ENCODE peak calls at places on chromosomes 1 and 21, in five cellular contexts. I is HepG2, S is H1, U is K562, Q is GM12878. H is an unnamed sample.

GRCh38 chr1:98321191-98321590 is 340.3 kb upstream of the SNX7 start:
- DNase-seq in U (no peak), S (no peak), I (no peak), Q (no peak), H (no peak)

GRCh38 chr1:89261926-89262540 is 10.6 kb downstream of the GBP5 start:
- DNase-seq in Q (no peak), S (no peak), I (no peak), U (no peak), H (peak; percentile 18)

GRCh38 chr1:3244539-3245315 is 175.7 kb downstream of the PRDM16 start:
- DNase-seq in U (no peak), S (no peak), I (no peak), Q (no peak), H (no peak)

GRCh38 chr1:210571356-210572334 is 242.9 kb downstream of the HHAT start:
- DNase-seq in Q (no peak), I (no peak), U (no peak), S (no peak), H (no peak)

GRCh38 chr21:37062592-37062933 is 10.3 kb downstream of the PIGP start:
- DNase-seq in U (no peak), Q (no peak), S (no peak), I (no peak), H (no peak)

GRCh38 chr21:27572681-27573080 is 605.8 kb upstream of the ADAMTS5 start:
- DNase-seq in U (no peak), S (no peak), I (no peak), Q (no peak), H (no peak)

GRCh38 chr1:117842408-117843170 is 86.8 kb downstream of the GDAP2 start:
- DNase-seq in S (peak; percentile 72), I (peak; percentile 40), Q (no peak), U (peak; percentile 39), H (peak; percentile 12)

GRCh38 chr1:226062558-226063361 is at the start of gene H3-3A:
- DNase-seq in Q (peak; percentile 66), I (peak; percentile 87), U (peak; percentile 99), S (peak; percentile 98), H (peak; percentile 79)

GRCh38 chr1:89557954-89558353 is 33.3 kb downstream of the LRRC8B start:
- DNase-seq in Q (no peak), I (no peak), U (no peak), S (no peak), H (no peak)

GRCh38 chr1:205615789-205616188 is 16.0 kb downstream of the ELK4 start:
- DNase-seq in I (no peak), S (no peak), U (no peak), Q (no peak), H (no peak)

GRCh38 chr21:36504067-36505058 is 24.4 kb upstream of the CLDN14 start:
- DNase-seq in U (peak; percentile 36), I (peak; percentile 27), S (no peak), Q (no peak), H (peak; percentile 34)

GRCh38 chr1:209530990-209531389 is 52.5 kb upstream of the CAMK1G start:
- DNase-seq in U (no peak), S (no peak), I (no peak), Q (no peak), H (no peak)

GRCh38 chr1:221741364-221741970 is 422 bp downstream of the DUSP10 start:
- DNase-seq in U (peak; percentile 41), Q (no peak), S (no peak), I (no peak), H (no peak)

GRCh38 chr1:17056586-17056985 is 2.8 kb upstream of the SDHB start:
- DNase-seq in Q (no peak), I (no peak), U (no peak), S (no peak), H (no peak)

GRCh38 chr21:35252831-35253230 is 203.7 kb upstream of the RUNX1 start:
- DNase-seq in S (no peak), U (no peak), I (no peak), Q (no peak), H (no peak)

GRCh38 chr1:1979482-1980165 is 24.0 kb downstream of the CFAP74 start:
- DNase-seq in U (no peak), I (no peak), S (no peak), Q (no peak), H (no peak)

GRCh38 chr1:176897350-176898236 is 266.9 kb downstream of the ASTN1 start:
- DNase-seq in Q (no peak), U (peak; percentile 79), I (peak; percentile 56), S (peak; percentile 94), H (peak; percentile 39)

GRCh38 chr1:30798389-30798951 is 40.9 kb upstream of the LAPTM5 start:
- DNase-seq in I (no peak), U (no peak), Q (no peak), S (no peak), H (no peak)

GRCh38 chr1:12578860-12579422 is 39.1 kb downstream of the DHRS3 start:
- DNase-seq in I (no peak), U (no peak), S (no peak), Q (no peak), H (no peak)

GRCh38 chr1:247578946-247579460 is 9.2 kb upstream of the OR2G2 start:
- DNase-seq in S (no peak), Q (no peak), I (no peak), U (no peak), H (no peak)

GRCh38 chr1:103129255-103129654 is 20.9 kb upstream of the COL11A1 start:
- DNase-seq in S (no peak), Q (no peak), I (no peak), U (no peak), H (no peak)

GRCh38 chr1:30768830-30769718 is 11.5 kb upstream of the LAPTM5 start:
- DNase-seq in Q (no peak), U (peak; percentile 100), S (no peak), I (no peak), H (no peak)

GRCh38 chr1:230972855-230973271 is 5.8 kb downstream of the TTC13 start:
- DNase-seq in U (no peak), I (peak; percentile 25), Q (peak; percentile 55), S (no peak), H (no peak)

GRCh38 chr1:76278711-76279386 is 204.3 kb downstream of the ST6GALNAC3 start:
- DNase-seq in Q (no peak), S (no peak), I (no peak), U (no peak), H (no peak)

GRCh38 chr1:115330480-115331013 is 7.5 kb downstream of the NGF start:
- DNase-seq in Q (no peak), I (no peak), U (no peak), S (no peak), H (no peak)

GRCh38 chr1:166527752-166528151 is 311.5 kb upstream of the POGK start:
- DNase-seq in Q (no peak), S (no peak), I (no peak), U (no peak), H (no peak)

GRCh38 chr1:59828160-59828559 is 13.4 kb downstream of the HOOK1 start:
- DNase-seq in I (no peak), S (no peak), Q (no peak), U (no peak), H (no peak)

DNA sequence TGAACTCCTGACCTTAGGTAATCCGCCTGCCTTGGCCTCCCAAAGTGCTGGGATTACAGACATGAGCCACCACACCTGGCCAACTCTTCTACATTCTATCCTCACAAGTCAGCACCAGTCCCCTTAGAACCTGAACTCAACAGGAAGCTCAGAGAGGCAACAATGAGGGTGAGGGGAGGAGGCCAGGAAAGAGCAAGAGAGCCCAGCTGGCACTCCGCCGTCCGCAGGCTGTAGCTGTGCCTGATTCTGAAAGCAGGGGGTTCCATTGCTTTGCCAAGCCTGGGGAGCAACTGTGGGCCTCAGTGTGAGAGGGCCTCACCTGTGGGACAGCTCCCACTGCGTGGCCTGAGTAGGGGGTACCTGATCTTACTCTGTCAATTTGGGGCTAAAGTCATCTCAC is 18.7 kb downstream of the STK40 start:
- DNase-seq in S (no peak), I (no peak), U (no peak), Q (no peak), H (no peak)
- H4K20me1 ChIP-seq in S (no peaks in the 10 kb centered on the region), I (no peaks in the 10 kb centered on the region), U (peaks cover 6% of the 10 kb centered on the region), Q (no peaks in the 10 kb centered on the region), H (no peaks in the 10 kb centered on the region)

GRCh38 chr1:50595874-50596273 is 172.6 kb upstream of the DMRTA2 start:
- DNase-seq in U (no peak), Q (no peak), I (no peak), S (no peak), H (no peak)

GRCh38 chr1:50591598-50591997 is 168.4 kb upstream of the DMRTA2 start:
- DNase-seq in S (no peak), U (no peak), I (no peak), Q (no peak), H (no peak)

DNA sequence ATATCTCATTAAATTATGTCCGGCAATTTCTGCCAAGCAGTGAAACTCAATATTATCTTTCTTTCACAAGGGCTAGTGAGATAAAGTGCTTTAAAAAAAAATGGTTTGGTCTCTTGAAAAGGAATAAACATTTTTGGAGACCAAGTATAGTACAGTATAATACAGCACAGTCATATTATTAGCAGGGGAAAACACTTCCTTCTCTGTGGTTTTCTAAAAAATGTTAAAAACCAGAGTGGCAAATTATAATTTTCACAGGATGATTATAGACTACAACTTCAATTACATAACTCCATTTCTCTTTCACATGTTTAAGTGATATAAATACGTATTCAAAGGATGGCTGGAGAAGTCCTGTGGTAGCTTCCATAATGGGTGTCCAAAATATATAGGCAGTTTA is 170.3 kb upstream of the DMRTA2 start:
- DNase-seq in I (no peak), S (no peak), Q (no peak), U (no peak), H (no peak)
- TF ChIP-seq ZNF274 in I (no peak), S (no peak), Q (no peak), U (no peak), H (no peak)

GRCh38 chr1:22100168-22100567 is 42.7 kb downstream of the WNT4 start:
- DNase-seq in U (no peak), I (no peak), Q (no peak), S (no peak), H (no peak)
- H4K20me1 ChIP-seq in U (no peaks in the 10 kb centered on the region), I (peaks cover 4% of the 10 kb centered on the region), Q (peaks cover 7% of the 10 kb centered on the region), S (peaks cover 2% of the 10 kb centered on the region), H (peaks cover 21% of the 10 kb centered on the region)

DNA sequence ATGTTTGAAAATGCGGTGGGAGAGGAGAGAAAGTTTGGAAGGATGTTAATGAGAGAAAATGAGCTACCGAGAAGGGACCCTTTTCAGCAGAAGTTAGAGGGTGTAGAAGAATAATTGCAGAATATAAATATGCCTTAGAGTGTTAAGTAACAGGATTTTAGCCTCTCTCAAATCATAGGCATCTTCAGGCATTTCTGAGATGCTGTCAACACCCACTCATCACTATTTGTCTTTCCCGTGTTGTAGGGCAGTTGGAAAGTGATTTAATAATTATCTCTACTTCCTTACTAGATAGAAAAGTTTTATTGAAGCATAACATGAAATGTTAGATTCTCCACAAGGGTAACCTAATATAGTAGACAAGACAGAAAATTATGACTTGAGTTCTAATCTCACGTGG is 96.4 kb upstream of the RGS4 start:
- DNase-seq in U (no peak), Q (no peak), S (no peak), I (no peak), H (no peak)
- TF ChIP-seq ZNF274 in U (no peak), Q (no peak), S (no peak), I (no peak), H (no peak)

DNA sequence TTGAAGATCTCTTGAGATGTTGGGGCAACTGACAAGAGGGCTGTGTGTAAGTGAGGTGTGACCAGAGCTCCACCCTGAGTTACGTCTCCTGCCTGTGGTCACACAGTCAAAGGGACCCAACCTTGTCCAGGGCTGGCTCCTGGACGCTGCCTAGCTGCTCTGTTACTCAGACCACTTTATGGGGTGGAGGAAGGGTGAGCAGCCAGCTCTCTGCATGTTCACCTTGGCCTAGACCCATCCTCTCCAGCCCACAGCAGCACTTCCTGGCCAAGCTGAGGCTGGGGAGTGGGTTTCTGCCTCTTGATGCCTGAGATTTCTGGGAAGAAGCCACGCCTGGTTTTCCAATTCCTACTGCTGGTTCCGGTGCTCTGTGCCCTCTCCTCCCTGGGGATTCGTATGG is 24.6 kb downstream of the SLC2A1 start:
- DNase-seq in Q (no peak), S (no peak), I (no peak), U (no peak), H (no peak)
- H4K20me1 ChIP-seq in Q (peaks cover 6% of the 10 kb centered on the region), S (peaks cover 49% of the 10 kb centered on the region), I (peaks cover 98% of the 10 kb centered on the region), U (peaks cover 54% of the 10 kb centered on the region), H (no peaks in the 10 kb centered on the region)